ENCODE peak calls at places on chromosomes 12 and 14, in ten cellular contexts. One of them, this sample, is unnamed.

GRCh38 chr12:47145188-47145587 is 65.4 kb upstream of the AMIGO2 start:
- DNase-seq in naive thymus-derived CD4-positive, alpha-beta T cell: peak; percentile 48
- DNase-seq in heart left ventricle: no peak
- DNase-seq in prostate gland: no peak
- DNase-seq in hepatocyte: no peak
- DNase-seq in ascending aorta: no peak
- DNase-seq in mesenchymal stem cell: no peak
- DNase-seq in transverse colon: no peak
- DNase-seq in heart right ventricle: no peak
- DNase-seq in K562: no peak
- DNase-seq in this sample: no peak

GRCh38 chr14:37862263-37862662 is 266.8 kb downstream of the TTC6 start:
- DNase-seq in hepatocyte: no peak
- DNase-seq in heart left ventricle: no peak
- DNase-seq in ascending aorta: no peak
- DNase-seq in heart right ventricle: no peak
- DNase-seq in naive thymus-derived CD4-positive, alpha-beta T cell: no peak
- DNase-seq in mesenchymal stem cell: no peak
- DNase-seq in prostate gland: no peak
- DNase-seq in K562: no peak
- DNase-seq in transverse colon: no peak
- DNase-seq in this sample: no peak

GRCh38 chr12:122133192-122133950 is 40.6 kb downstream of the IL31 start:
- DNase-seq in transverse colon: no peak
- DNase-seq in naive thymus-derived CD4-positive, alpha-beta T cell: no peak
- DNase-seq in ascending aorta: no peak
- DNase-seq in heart left ventricle: no peak
- DNase-seq in mesenchymal stem cell: no peak
- DNase-seq in prostate gland: no peak
- DNase-seq in hepatocyte: no peak
- DNase-seq in K562: no peak
- DNase-seq in heart right ventricle: no peak
- DNase-seq in this sample: no peak

GRCh38 chr14:71472281-71472960 is 459.8 kb upstream of the RGS6 start:
- DNase-seq in heart right ventricle: no peak
- DNase-seq in naive thymus-derived CD4-positive, alpha-beta T cell: no peak
- DNase-seq in heart left ventricle: no peak
- DNase-seq in transverse colon: no peak
- DNase-seq in ascending aorta: no peak
- DNase-seq in mesenchymal stem cell: no peak
- DNase-seq in prostate gland: no peak
- DNase-seq in K562: no peak
- DNase-seq in hepatocyte: no peak
- DNase-seq in this sample: no peak

GRCh38 chr12:65948320-65949008 is 124.2 kb downstream of the HMGA2 start:
- DNase-seq in heart left ventricle: peak; percentile 70
- DNase-seq in K562: no peak
- DNase-seq in naive thymus-derived CD4-positive, alpha-beta T cell: no peak
- DNase-seq in hepatocyte: peak; percentile 81
- DNase-seq in ascending aorta: peak; percentile 67
- DNase-seq in mesenchymal stem cell: peak; percentile 81
- DNase-seq in prostate gland: peak; percentile 61
- DNase-seq in transverse colon: peak; percentile 26
- DNase-seq in heart right ventricle: peak; percentile 82
- DNase-seq in this sample: peak; percentile 64

GRCh38 chr12:91205791-91206190 is 23.2 kb upstream of the DCN start:
- DNase-seq in hepatocyte: no peak
- DNase-seq in heart left ventricle: no peak
- DNase-seq in K562: no peak
- DNase-seq in transverse colon: no peak
- DNase-seq in naive thymus-derived CD4-positive, alpha-beta T cell: no peak
- DNase-seq in heart right ventricle: no peak
- DNase-seq in ascending aorta: no peak
- DNase-seq in mesenchymal stem cell: no peak
- DNase-seq in prostate gland: no peak
- DNase-seq in this sample: no peak

GRCh38 chr14:59897757-59898383 is 22.1 kb upstream of the LRRC9 start:
- DNase-seq in transverse colon: peak; percentile 21
- DNase-seq in hepatocyte: peak; percentile 65
- DNase-seq in heart right ventricle: no peak
- DNase-seq in K562: peak; percentile 6
- DNase-seq in mesenchymal stem cell: no peak
- DNase-seq in naive thymus-derived CD4-positive, alpha-beta T cell: no peak
- DNase-seq in heart left ventricle: no peak
- DNase-seq in ascending aorta: peak; percentile 70
- DNase-seq in prostate gland: peak; percentile 30
- DNase-seq in this sample: no peak

GRCh38 chr14:99517643-99518381 is 36.6 kb downstream of the CCNK start:
- DNase-seq in mesenchymal stem cell: no peak
- DNase-seq in heart left ventricle: peak; percentile 29
- DNase-seq in K562: no peak
- DNase-seq in naive thymus-derived CD4-positive, alpha-beta T cell: no peak
- DNase-seq in ascending aorta: no peak
- DNase-seq in heart right ventricle: no peak
- DNase-seq in hepatocyte: no peak
- DNase-seq in transverse colon: peak; percentile 4
- DNase-seq in prostate gland: no peak
- DNase-seq in this sample: no peak

GRCh38 chr12:48933664-48934311 is 8.5 kb upstream of the FKBP11 start:
- DNase-seq in naive thymus-derived CD4-positive, alpha-beta T cell: no peak
- DNase-seq in heart right ventricle: no peak
- DNase-seq in heart left ventricle: no peak
- DNase-seq in ascending aorta: no peak
- DNase-seq in mesenchymal stem cell: no peak
- DNase-seq in K562: no peak
- DNase-seq in prostate gland: no peak
- DNase-seq in transverse colon: no peak
- DNase-seq in hepatocyte: no peak
- DNase-seq in this sample: no peak

GRCh38 chr14:104795781-104796681 is 483 bp upstream of the AKT1 start:
- DNase-seq in naive thymus-derived CD4-positive, alpha-beta T cell: no peak
- DNase-seq in mesenchymal stem cell: peak; percentile 42
- DNase-seq in K562: no peak
- DNase-seq in heart right ventricle: peak; percentile 50
- DNase-seq in transverse colon: peak; percentile 68
- DNase-seq in hepatocyte: peak; percentile 83
- DNase-seq in heart left ventricle: peak; percentile 59
- DNase-seq in prostate gland: no peak
- DNase-seq in ascending aorta: no peak
- DNase-seq in this sample: peak; percentile 76

DNA sequence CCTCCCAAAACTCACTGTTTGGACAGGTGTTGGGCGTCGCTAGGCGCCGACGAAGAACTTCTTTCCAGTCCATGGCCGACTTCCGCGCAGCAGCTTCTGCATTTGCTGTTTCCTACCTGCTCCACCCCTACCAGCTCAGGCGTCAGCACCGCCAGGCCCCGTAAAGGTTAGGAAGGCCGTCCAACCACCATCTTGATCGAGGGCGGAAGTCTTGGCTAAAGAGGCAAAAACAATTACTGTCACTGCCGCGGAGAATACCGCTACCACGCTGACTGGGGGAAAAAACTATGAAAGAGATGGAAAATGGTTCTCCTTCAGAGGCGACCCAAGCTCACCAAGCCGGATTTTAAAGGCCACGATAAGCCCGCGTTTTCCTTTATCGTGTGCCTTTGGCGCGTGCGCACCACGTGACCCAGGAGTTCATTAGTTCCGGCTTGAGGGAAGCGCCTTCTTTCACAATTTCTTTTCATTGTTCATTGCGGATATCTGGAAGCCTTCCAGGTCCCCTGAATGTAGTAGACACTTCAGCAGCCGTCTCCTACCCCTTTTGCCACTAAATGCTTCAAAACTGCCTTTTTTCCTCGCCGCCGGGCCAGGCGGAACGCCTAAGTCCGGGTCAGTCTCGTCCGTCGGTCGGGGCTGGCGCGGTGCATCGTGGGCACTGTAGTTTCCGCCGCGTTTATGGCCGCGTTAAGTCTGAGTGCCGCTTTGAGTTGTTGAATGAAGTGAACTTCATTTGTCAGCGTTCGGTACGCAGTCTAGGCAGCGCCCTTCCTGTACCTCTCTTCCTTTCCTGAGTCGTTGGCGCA is at the start of the genes PPP2R3C and PRORP:
- DNase-seq in heart left ventricle: peak; percentile 94
- DNase-seq in prostate gland: peak; percentile 97
- DNase-seq in transverse colon: peak; percentile 93
- DNase-seq in heart right ventricle: peak; percentile 93
- DNase-seq in K562: peak; percentile 88
- DNase-seq in ascending aorta: peak; percentile 94
- DNase-seq in mesenchymal stem cell: peak; percentile 95
- DNase-seq in hepatocyte: peak; percentile 91
- DNase-seq in naive thymus-derived CD4-positive, alpha-beta T cell: peak; percentile 92
- DNase-seq in this sample: peak; percentile 98
- H3K4me1 ChIP-seq in heart left ventricle: peaks cover 30% of the 10 kb centered on the region
- H3K4me1 ChIP-seq in prostate gland: no peaks in the 10 kb centered on the region
- H3K4me1 ChIP-seq in transverse colon: peaks cover 17% of the 10 kb centered on the region
- H3K4me1 ChIP-seq in heart right ventricle: peaks cover 73% of the 10 kb centered on the region
- H3K4me1 ChIP-seq in K562: peaks cover 4% of the 10 kb centered on the region
- H3K4me1 ChIP-seq in ascending aorta: peaks cover 3% of the 10 kb centered on the region
- H3K4me1 ChIP-seq in mesenchymal stem cell: peaks cover 6% of the 10 kb centered on the region
- H3K4me1 ChIP-seq in hepatocyte: peaks cover 23% of the 10 kb centered on the region
- H3K4me1 ChIP-seq in naive thymus-derived CD4-positive, alpha-beta T cell: peaks cover 16% of the 10 kb centered on the region
- H3K4me1 ChIP-seq in this sample: peaks cover 13% of the 10 kb centered on the region

GRCh38 chr12:57451233-57451778 is 3.8 kb upstream of the INHBE start:
- DNase-seq in hepatocyte: peak; percentile 61
- DNase-seq in prostate gland: no peak
- DNase-seq in naive thymus-derived CD4-positive, alpha-beta T cell: no peak
- DNase-seq in K562: no peak
- DNase-seq in heart left ventricle: no peak
- DNase-seq in mesenchymal stem cell: no peak
- DNase-seq in heart right ventricle: no peak
- DNase-seq in transverse colon: no peak
- DNase-seq in ascending aorta: no peak
- DNase-seq in this sample: no peak

GRCh38 chr12:57449375-57449774 is 5.7 kb upstream of the INHBE start:
- DNase-seq in heart left ventricle: no peak
- DNase-seq in K562: no peak
- DNase-seq in hepatocyte: no peak
- DNase-seq in transverse colon: no peak
- DNase-seq in prostate gland: no peak
- DNase-seq in naive thymus-derived CD4-positive, alpha-beta T cell: no peak
- DNase-seq in ascending aorta: no peak
- DNase-seq in heart right ventricle: no peak
- DNase-seq in mesenchymal stem cell: no peak
- DNase-seq in this sample: no peak

GRCh38 chr12:57452181-57452936 is 2.7 kb upstream of the INHBE start:
- DNase-seq in prostate gland: no peak
- DNase-seq in naive thymus-derived CD4-positive, alpha-beta T cell: no peak
- DNase-seq in mesenchymal stem cell: peak; percentile 97
- DNase-seq in K562: no peak
- DNase-seq in hepatocyte: peak; percentile 88
- DNase-seq in heart left ventricle: peak; percentile 81
- DNase-seq in heart right ventricle: peak; percentile 75
- DNase-seq in ascending aorta: peak; percentile 88
- DNase-seq in transverse colon: no peak
- DNase-seq in this sample: no peak

GRCh38 chr12:57448669-57449068 is 6.4 kb upstream of the INHBE start:
- DNase-seq in heart left ventricle: no peak
- DNase-seq in prostate gland: no peak
- DNase-seq in mesenchymal stem cell: no peak
- DNase-seq in transverse colon: no peak
- DNase-seq in K562: no peak
- DNase-seq in naive thymus-derived CD4-positive, alpha-beta T cell: no peak
- DNase-seq in heart right ventricle: no peak
- DNase-seq in hepatocyte: no peak
- DNase-seq in ascending aorta: no peak
- DNase-seq in this sample: no peak

GRCh38 chr12:57450057-57450456 is 5.0 kb upstream of the INHBE start:
- DNase-seq in ascending aorta: no peak
- DNase-seq in K562: no peak
- DNase-seq in mesenchymal stem cell: no peak
- DNase-seq in prostate gland: no peak
- DNase-seq in transverse colon: no peak
- DNase-seq in heart left ventricle: no peak
- DNase-seq in heart right ventricle: no peak
- DNase-seq in naive thymus-derived CD4-positive, alpha-beta T cell: no peak
- DNase-seq in hepatocyte: no peak
- DNase-seq in this sample: no peak
- H3K4me1 ChIP-seq in ascending aorta: no peaks in the 10 kb centered on the region
- H3K4me1 ChIP-seq in K562: peaks cover 25% of the 10 kb centered on the region
- H3K4me1 ChIP-seq in mesenchymal stem cell: peaks cover 15% of the 10 kb centered on the region
- H3K4me1 ChIP-seq in prostate gland: no peaks in the 10 kb centered on the region
- H3K4me1 ChIP-seq in transverse colon: peaks cover 12% of the 10 kb centered on the region
- H3K4me1 ChIP-seq in heart left ventricle: peaks cover 21% of the 10 kb centered on the region
- H3K4me1 ChIP-seq in heart right ventricle: peaks cover 13% of the 10 kb centered on the region
- H3K4me1 ChIP-seq in naive thymus-derived CD4-positive, alpha-beta T cell: no peaks in the 10 kb centered on the region
- H3K4me1 ChIP-seq in hepatocyte: peaks cover 32% of the 10 kb centered on the region
- H3K4me1 ChIP-seq in this sample: no peaks in the 10 kb centered on the region

DNA sequence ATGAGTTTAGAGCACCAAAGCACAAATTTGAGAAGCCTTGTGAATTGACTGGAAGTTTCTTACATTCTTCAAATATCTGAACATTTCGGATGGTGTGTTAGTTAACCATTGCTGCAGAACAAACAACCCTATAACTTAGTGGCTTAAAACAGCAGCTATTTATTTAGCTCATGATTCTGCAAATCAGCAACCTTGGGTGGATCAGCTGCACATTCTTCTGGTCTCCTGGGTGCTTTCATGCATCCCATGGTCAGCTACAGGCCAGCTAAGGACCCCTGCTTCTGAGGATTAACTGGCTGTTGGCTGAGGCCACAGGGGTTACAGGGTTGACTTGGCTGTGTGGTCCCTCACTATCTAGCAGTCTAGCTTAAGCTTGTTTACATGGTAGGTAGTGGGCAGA is 114.0 kb upstream of the HIF1A start:
- DNase-seq in heart right ventricle: no peak
- DNase-seq in transverse colon: no peak
- DNase-seq in ascending aorta: no peak
- DNase-seq in K562: no peak
- DNase-seq in prostate gland: no peak
- DNase-seq in hepatocyte: no peak
- DNase-seq in heart left ventricle: no peak
- DNase-seq in naive thymus-derived CD4-positive, alpha-beta T cell: no peak
- DNase-seq in mesenchymal stem cell: no peak
- DNase-seq in this sample: no peak
- H3K4me1 ChIP-seq in heart right ventricle: peaks cover 53% of the 10 kb centered on the region
- H3K4me1 ChIP-seq in transverse colon: peaks cover 11% of the 10 kb centered on the region
- H3K4me1 ChIP-seq in ascending aorta: peaks cover 8% of the 10 kb centered on the region
- H3K4me1 ChIP-seq in K562: no peaks in the 10 kb centered on the region
- H3K4me1 ChIP-seq in prostate gland: no peaks in the 10 kb centered on the region
- H3K4me1 ChIP-seq in hepatocyte: peaks cover 29% of the 10 kb centered on the region
- H3K4me1 ChIP-seq in heart left ventricle: peaks cover 30% of the 10 kb centered on the region
- H3K4me1 ChIP-seq in naive thymus-derived CD4-positive, alpha-beta T cell: no peaks in the 10 kb centered on the region
- H3K4me1 ChIP-seq in mesenchymal stem cell: peaks cover 11% of the 10 kb centered on the region
- H3K4me1 ChIP-seq in this sample: peaks cover 15% of the 10 kb centered on the region

DNA sequence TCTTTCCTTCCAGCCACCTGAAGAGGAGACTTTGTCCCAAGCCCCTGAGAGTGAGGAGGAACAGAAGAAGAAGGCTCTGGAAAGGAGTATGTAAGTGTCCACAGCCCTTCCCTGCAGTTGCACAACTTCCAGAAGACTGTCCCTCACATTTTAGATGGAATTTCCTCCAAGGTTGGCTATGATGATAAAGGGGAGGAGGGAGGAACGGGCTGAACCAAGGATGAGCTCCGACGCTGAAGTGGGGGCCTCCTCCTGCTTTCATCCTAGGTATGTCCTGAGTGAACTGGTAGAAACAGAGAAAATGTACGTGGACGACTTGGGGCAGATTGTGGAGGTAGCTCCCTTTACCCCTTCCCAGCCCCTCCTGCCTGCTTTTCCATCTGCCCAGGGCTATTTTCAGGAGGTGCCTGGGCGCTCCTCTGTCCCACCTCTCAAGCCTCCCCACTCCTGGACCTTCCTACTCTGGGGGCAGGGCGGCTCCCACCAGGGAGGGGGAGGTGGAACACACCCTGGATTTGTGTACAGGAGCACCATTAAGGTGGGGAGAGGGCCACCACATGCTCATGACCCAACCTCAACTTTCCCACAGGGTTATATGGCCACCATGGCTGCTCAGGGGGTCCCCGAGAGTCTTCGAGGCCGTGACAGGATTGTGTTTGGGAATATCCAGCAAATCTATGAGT is 2.3 kb downstream of the ARHGEF25 start:
- DNase-seq in heart right ventricle: no peak
- DNase-seq in mesenchymal stem cell: no peak
- DNase-seq in transverse colon: no peak
- DNase-seq in prostate gland: no peak
- DNase-seq in hepatocyte: no peak
- DNase-seq in K562: no peak
- DNase-seq in ascending aorta: no peak
- DNase-seq in naive thymus-derived CD4-positive, alpha-beta T cell: no peak
- DNase-seq in heart left ventricle: no peak
- DNase-seq in this sample: no peak
- H3K4me1 ChIP-seq in heart right ventricle: peaks cover 31% of the 10 kb centered on the region
- H3K4me1 ChIP-seq in mesenchymal stem cell: peaks cover 15% of the 10 kb centered on the region
- H3K4me1 ChIP-seq in transverse colon: peaks cover 28% of the 10 kb centered on the region
- H3K4me1 ChIP-seq in prostate gland: no peaks in the 10 kb centered on the region
- H3K4me1 ChIP-seq in hepatocyte: peaks cover 13% of the 10 kb centered on the region
- H3K4me1 ChIP-seq in K562: peaks cover 55% of the 10 kb centered on the region
- H3K4me1 ChIP-seq in ascending aorta: peaks cover 6% of the 10 kb centered on the region
- H3K4me1 ChIP-seq in naive thymus-derived CD4-positive, alpha-beta T cell: peaks cover 8% of the 10 kb centered on the region
- H3K4me1 ChIP-seq in heart left ventricle: peaks cover 45% of the 10 kb centered on the region
- H3K4me1 ChIP-seq in this sample: no peaks in the 10 kb centered on the region

This sample was measured in pancreas.